ENCODE peak calls at places on chromosomes 1 and 21, in nine cellular contexts. S, F, U, T, C, W, V, X and D are unnamed samples.

GRCh38 chr1:244066954-244067716 is 16.1 kb downstream of the ZBTB18 start:
- DNase-seq in S (no peak), T (no peak), C (no peak), X (no peak), V (no peak), U (no peak), F (no peak), W (no peak), D (no peak)

GRCh38 chr1:6889875-6890480 is 104.7 kb downstream of the CAMTA1 start:
- DNase-seq in U (peak), W (peak), T (peak), C (peak), X (peak), S (peak), V (peak), F (no peak), D (peak)

GRCh38 chr21:35196128-35196527 is 147.0 kb upstream of the RUNX1 start:
- DNase-seq in T (no peak), F (no peak), W (no peak), U (no peak), C (no peak), S (no peak), V (no peak), X (no peak), D (no peak)

GRCh38 chr1:61221642-61222041 is 139.3 kb downstream of the NFIA start:
- DNase-seq in W (no peak), S (no peak), F (no peak), T (no peak), U (no peak), X (no peak), V (no peak), C (no peak), D (no peak)

GRCh38 chr1:2213576-2214505 is 14.3 kb upstream of the SKI start:
- DNase-seq in S (peak), U (no peak), X (no peak), T (peak), W (no peak), V (no peak), F (peak), C (no peak), D (no peak)

GRCh38 chr21:33998402-33998801 is 75.0 kb upstream of the MRPS6 start:
- DNase-seq in U (no peak), S (no peak), W (no peak), F (no peak), T (no peak), X (peak), C (no peak), V (no peak), D (no peak)

GRCh38 chr1:78831731-78832360 is 174.7 kb downstream of the ADGRL4 start:
- DNase-seq in F (no peak), V (no peak), W (peak), S (no peak), X (no peak), C (no peak), U (no peak), T (no peak), D (no peak)

GRCh38 chr21:46116846-46117585 is 19.1 kb downstream of the COL6A2 start:
- DNase-seq in W (peak), T (no peak), X (no peak), V (no peak), C (no peak), F (peak), S (peak), U (no peak), D (no peak)

GRCh38 chr1:151494741-151495281 is 16.4 kb upstream of the CGN start:
- DNase-seq in T (peak), X (peak), C (no peak), W (peak), S (no peak), V (no peak), U (no peak), F (no peak), D (peak)